ENCODE peak calls at places on chromosomes 4 and X, in four cellular contexts. A is psoas muscle, K is heart right ventricle, R is A673. N is an unnamed sample. For H3K4me1 and H3K9me3, the result is how much of the 10 kb centered on the place peaks cover.

GRCh38 chr4:175427751-175428150 is 384.3 kb downstream of the GPM6A start:
- DNase-seq in A (no peak), K (no peak), R (no peak), N (no peak)

GRCh38 chrX:2705461-2705860 is 14.4 kb downstream of the CD99 start:
- DNase-seq in K (no peak), A (no peak), R (no peak), N (no peak)

GRCh38 chr4:140223056-140223810 is 69.2 kb upstream of the MAML3 start:
- DNase-seq in K (no peak), R (no peak), A (no peak), N (no peak)

GRCh38 chr4:26871611-26872010 is 11.0 kb downstream of the STIM2 start:
- DNase-seq in R (peak), K (no peak), A (no peak), N (no peak)

GRCh38 chr4:170272959-170273358 is 183.2 kb upstream of the AADAT start:
- DNase-seq in R (no peak), A (no peak), K (no peak), N (no peak)

GRCh38 chrX:1086444-1087409 is 125.7 kb downstream of the CRLF2 start:
- DNase-seq in K (no peak), A (no peak), R (no peak), N (peak)

GRCh38 chrX:19225906-19226305 is 103.6 kb upstream of the ADGRG2 start:
- DNase-seq in K (no peak), A (no peak), R (peak), N (no peak)

GRCh38 chrX:19785647-19786046 is 101.8 kb downstream of the SH3KBP1 start:
- DNase-seq in K (no peak), R (no peak), A (no peak), N (no peak)

GRCh38 chrX:72006461-72006860 is 95.8 kb downstream of the NHSL2 start:
- DNase-seq in A (no peak), R (no peak), K (no peak), N (no peak)

GRCh38 chr4:83266689-83267088 is 17.9 kb downstream of the COQ2 start:
- DNase-seq in R (no peak), K (no peak), A (no peak), N (no peak)

GRCh38 chr4:144289687-144290433 is 149.3 kb upstream of the GYPA start:
- DNase-seq in R (no peak), K (no peak), A (no peak), N (no peak)

GRCh38 chr4:26267087-26267486 is 53.7 kb upstream of the RBPJ start:
- DNase-seq in R (no peak), K (peak), A (peak), N (no peak)

GRCh38 chrX:73182502-73183114 is 32.0 kb downstream of the NAP1L2 start:
- DNase-seq in K (no peak), R (no peak), A (no peak), N (no peak)

GRCh38 chrX:21926527-21927278 is 13.8 kb upstream of the SMS start:
- DNase-seq in A (no peak), K (no peak), R (peak), N (no peak)

GRCh38 chrX:116499780-116500179 is 37.0 kb upstream of the CT83 start:
- DNase-seq in K (no peak), A (no peak), R (peak), N (no peak)

GRCh38 chrX:80578518-80579105 is 158.4 kb downstream of the TENT5D start:
- DNase-seq in R (peak), A (no peak), K (no peak), N (no peak)

GRCh38 chr4:186693159-186693815 is 30.4 kb downstream of the FAT1 start:
- DNase-seq in A (peak), K (peak), R (peak), N (peak)

GRCh38 chr4:140609548-140610425 is 41.0 kb upstream of the UCP1 start:
- DNase-seq in A (no peak), K (no peak), R (peak), N (no peak)

GRCh38 chr4:70913947-70914445 is 11.8 kb downstream of the MOB1B start:
- DNase-seq in R (no peak), K (no peak), A (no peak), N (no peak)

GRCh38 chrX:53859890-53860289 is 173.4 kb upstream of the HUWE1 start:
- DNase-seq in K (no peak), A (no peak), R (no peak), N (no peak)

GRCh38 chr4:118935819-118936218 is 47.2 kb downstream of the SYNPO2 start:
- DNase-seq in A (no peak), R (no peak), K (no peak), N (no peak)

GRCh38 chrX:70979136-70979762 is 48.4 kb upstream of the SLC7A3 start:
- DNase-seq in A (no peak), K (no peak), R (peak), N (no peak)

GRCh38 chr4:101871962-101872676 is 81.6 kb downstream of the BANK1 start:
- DNase-seq in A (no peak), K (no peak), R (no peak), N (no peak)

GRCh38 chr4:48899950-48900349 is 6.6 kb downstream of the OCIAD2 start:
- DNase-seq in A (no peak), K (no peak), R (peak), N (no peak)

GRCh38 chr4:52869196-52869595 is 7.1 kb downstream of the RASL11B start:
- DNase-seq in A (peak), K (peak), R (no peak), N (no peak)

GRCh38 chr4:150782921-150783320 is 201.0 kb downstream of the MAB21L2 start:
- DNase-seq in K (no peak), R (peak), A (no peak), N (no peak)

GRCh38 chr4:37837446-37837845 is 11.0 kb downstream of the PGM2 start:
- DNase-seq in R (peak), K (no peak), A (no peak), N (no peak)

GRCh38 chr4:158282252-158282651 is 72.0 kb downstream of the TMEM144 start:
- DNase-seq in A (no peak), K (no peak), R (no peak), N (no peak)

DNA sequence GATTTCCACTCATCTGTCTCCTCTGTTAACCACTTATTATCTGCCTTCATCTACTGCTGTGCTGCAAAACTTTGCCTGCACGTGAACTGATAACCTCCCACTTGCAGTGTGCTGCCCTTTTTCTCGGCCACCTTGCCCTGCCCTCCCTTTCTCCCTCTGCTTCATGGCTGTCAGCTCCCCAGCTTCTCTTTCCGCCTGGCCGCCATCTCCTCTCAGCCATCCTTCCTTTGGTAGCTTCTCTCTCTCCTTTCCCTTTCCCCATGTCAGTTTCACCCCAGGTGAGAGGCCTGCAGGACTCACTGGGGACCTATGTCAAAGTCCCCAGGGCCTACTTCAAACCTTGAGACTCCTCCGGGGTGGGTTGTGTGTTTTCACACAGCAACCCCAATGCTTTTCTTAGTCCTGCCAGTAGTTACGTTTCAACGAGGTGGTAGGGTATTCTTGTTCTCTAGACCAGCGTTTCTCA is 6.6 kb downstream of the MSL3 start:
- DNase-seq in R (no peak), K (no peak), A (no peak), N (no peak)
- H3K4me1 ChIP-seq in R (under half), K (under half), A (under half), N (under half)

DNA sequence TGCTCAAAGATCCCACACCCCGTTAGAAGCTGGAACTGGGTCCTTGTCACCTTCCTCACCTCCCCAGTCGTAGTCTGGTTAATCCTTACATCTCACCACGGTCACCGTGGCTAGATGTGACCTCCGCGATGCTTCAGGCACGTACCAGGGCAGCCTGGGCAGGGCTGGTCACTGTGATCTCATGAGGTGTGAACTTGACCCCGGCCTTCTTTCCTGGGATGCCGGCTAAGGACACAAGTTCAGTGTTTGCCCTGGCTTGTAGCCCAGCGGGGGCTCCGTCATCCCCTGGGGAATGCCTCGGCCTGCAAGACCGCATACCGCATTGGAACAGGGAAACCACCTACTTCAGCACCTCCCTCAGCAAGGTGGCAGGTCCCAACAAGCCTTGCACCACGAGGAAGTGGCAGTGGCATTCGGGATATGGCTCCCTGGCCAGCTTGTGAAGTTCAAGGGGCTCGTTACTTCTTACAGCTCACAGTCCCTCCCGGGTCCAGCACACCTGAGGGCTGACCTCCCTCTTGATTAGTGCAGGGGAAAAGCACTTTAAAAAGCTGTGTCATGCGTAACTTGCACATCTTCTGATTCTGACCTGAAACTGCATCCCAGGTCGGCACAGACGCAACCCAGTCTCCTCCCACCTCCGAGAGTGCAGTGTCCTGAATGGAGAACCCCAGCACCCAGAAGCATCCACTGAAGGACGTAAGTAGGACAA is 25.9 kb downstream of the NOP14 start:
- DNase-seq in R (no peak), A (peak), K (no peak), N (peak)
- H3K9me3 ChIP-seq in R (under half), A (under half), K (under half), N (under half)

GRCh38 chr4:76974150-76974549 is 24.6 kb downstream of the SEPTIN11 start:
- DNase-seq in K (no peak), R (no peak), A (no peak), N (no peak)
- H3K4me1 ChIP-seq in K (under half), R (under half), A (under half), N (under half)

DNA sequence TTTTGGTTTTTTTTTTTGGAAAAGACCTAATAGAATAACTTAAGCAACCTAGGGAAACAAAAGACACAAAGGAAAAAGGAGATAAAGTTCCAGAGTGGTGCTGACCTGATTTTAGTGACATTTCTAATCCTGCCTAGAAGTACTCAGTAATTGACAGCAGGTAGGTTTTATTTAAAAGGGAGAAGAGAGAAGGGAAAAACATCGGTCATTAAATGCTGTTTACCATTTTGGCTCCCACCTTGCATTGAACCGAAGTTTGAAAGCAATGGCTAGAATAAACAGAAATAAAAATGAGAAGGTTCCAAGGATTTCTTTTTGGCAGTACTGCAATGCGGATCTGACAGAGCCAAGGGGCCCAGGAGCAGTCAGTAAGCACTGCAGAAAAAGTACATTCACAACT is 115.8 kb upstream of the MAOA start:
- DNase-seq in R (no peak), K (no peak), A (no peak), N (no peak)
- H3K9me3 ChIP-seq in R (under half), K (under half), A (under half), N (under half)

GRCh38 chr4:78656968-78657445 is 105.4 kb downstream of the ANXA3 start:
- DNase-seq in K (peak), R (no peak), A (no peak), N (no peak)
- H3K4me1 ChIP-seq in K (under half), R (under half), A (under half), N (under half)

DNA sequence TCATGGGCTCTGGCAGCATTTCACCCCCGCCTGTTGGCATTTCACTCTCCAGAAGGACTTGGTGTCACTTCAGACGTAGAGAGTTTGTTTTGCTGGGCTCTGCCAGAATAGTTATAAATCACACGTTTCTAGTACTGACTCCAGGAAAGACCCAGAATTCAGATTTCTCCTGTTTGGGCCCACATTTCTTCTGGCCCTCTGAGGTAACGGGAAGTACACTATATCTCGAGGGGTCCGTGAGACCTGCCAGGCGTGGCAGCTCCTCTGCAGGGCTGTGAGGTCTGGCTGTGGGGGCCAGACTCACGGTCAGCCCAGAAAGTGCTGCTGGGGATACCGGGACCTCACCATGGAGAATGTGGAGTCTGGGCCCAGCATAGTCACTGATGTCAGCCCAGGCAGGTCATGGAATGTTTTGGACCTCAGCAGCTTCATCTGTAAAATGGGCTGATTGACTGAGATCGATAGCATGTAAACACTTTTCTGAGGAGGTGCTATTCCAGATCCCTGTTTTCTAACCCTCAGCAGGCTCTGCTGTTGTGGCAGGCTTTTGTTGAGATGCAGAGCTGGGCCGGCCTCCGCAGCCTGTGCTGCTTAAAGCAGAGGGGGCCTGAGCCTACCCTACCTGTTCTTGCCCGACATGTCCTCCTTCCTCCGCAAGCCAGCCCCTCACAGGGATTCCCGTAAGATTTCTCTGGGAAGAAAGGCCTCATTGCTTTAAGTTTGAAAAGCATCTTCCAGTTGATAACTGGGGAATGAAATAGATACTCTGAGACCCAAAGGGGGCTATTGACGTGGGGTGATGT is 38.5 kb upstream of the HGFAC start:
- DNase-seq in K (no peak), A (no peak), R (no peak), N (peak)
- H3K9me3 ChIP-seq in K (under half), A (under half), R (under half), N (under half)

GRCh38 chr4:146051724-146052396 is 113.2 kb upstream of the ZNF827 start:
- DNase-seq in K (no peak), R (peak), A (no peak), N (no peak)
- H3K4me1 ChIP-seq in K (under half), R (under half), A (under half), N (under half)

GRCh38 chr4:173635395-173635794 is 105.4 kb upstream of the HAND2 start:
- DNase-seq in R (no peak), K (no peak), A (no peak), N (no peak)
- H3K9me3 ChIP-seq in R (under half), K (half or more), A (under half), N (under half)

GRCh38 chr4:2486981-2487380 is 18.1 kb downstream of the RNF4 start:
- DNase-seq in R (no peak), A (no peak), K (no peak), N (no peak)
- H3K4me1 ChIP-seq in R (under half), A (under half), K (under half), N (under half)

GRCh38 chr4:98386-98785 is 25.9 kb upstream of the ZNF718 start:
- DNase-seq in A (no peak), K (no peak), R (no peak), N (no peak)
- H3K9me3 ChIP-seq in A (half or more), K (half or more), R (half or more), N (under half)